ENCODE peak calls at places on chromosomes 5 and 9, in seven cellular contexts. G is lung, O is HCT116, C is WERI-Rb-1, D is AG04450, Q is dorsolateral prefrontal cortex, V is breast epithelium. Y is an unnamed sample.

GRCh38 chr9:93258818-93259489 is 75.0 kb downstream of the WNK2 start:
- DNase-seq in G (no peak), O (no peak), C (no peak), D (no peak), Q (peak; percentile 5), V (peak; percentile 17), Y (no peak)

GRCh38 chr5:159406571-159406970 is 76.3 kb upstream of the IL12B start:
- DNase-seq in G (no peak), O (no peak), C (no peak), D (no peak), Q (no peak), V (no peak), Y (no peak)

GRCh38 chr5:59648038-59648831 is 245.3 kb downstream of the PDE4D start:
- DNase-seq in G (no peak), O (no peak), C (no peak), D (no peak), Q (no peak), V (no peak), Y (no peak)

GRCh38 chr5:4630031-4630430 is 510.1 kb upstream of the ADAMTS16 start:
- DNase-seq in G (peak; percentile 44), O (no peak), C (no peak), D (no peak), Q (no peak), V (no peak), Y (no peak)

GRCh38 chr5:23820764-23821471 is 313.5 kb downstream of the PRDM9 start:
- DNase-seq in G (no peak), O (no peak), C (peak; percentile 24), D (no peak), Q (no peak), V (no peak), Y (no peak)

GRCh38 chr9:82789155-82789824 is 273.7 kb downstream of the RASEF start:
- DNase-seq in G (no peak), O (no peak), C (peak; percentile 52), D (no peak), Q (no peak), V (no peak), Y (no peak)

GRCh38 chr5:8500426-8500825 is 631.5 kb downstream of the MTRR start:
- DNase-seq in G (no peak), O (no peak), C (no peak), D (no peak), Q (no peak), V (no peak), Y (no peak)

GRCh38 chr5:140240987-140241706 is 61.8 kb downstream of the PFDN1 start:
- DNase-seq in G (peak; percentile 78), O (peak; percentile 69), C (peak; percentile 42), D (peak; percentile 71), Q (peak; percentile 97), V (peak; percentile 71), Y (peak; percentile 73)

GRCh38 chr5:36152324-36153298 is 700 bp downstream of the SKP2 start:
- DNase-seq in G (no peak), O (no peak), C (no peak), D (no peak), Q (no peak), V (no peak), Y (no peak)

GRCh38 chr5:90264930-90265857 is 144.4 kb downstream of the CETN3 start:
- DNase-seq in G (peak; percentile 53), O (peak; percentile 58), C (peak; percentile 63), D (peak; percentile 33), Q (peak; percentile 84), V (no peak), Y (no peak)

GRCh38 chr5:56715996-56716395 is 99.4 kb upstream of the MAP3K1 start:
- DNase-seq in G (no peak), O (no peak), C (no peak), D (no peak), Q (no peak), V (no peak), Y (no peak)

GRCh38 chr9:25472085-25472607 is 206.1 kb downstream of the TUSC1 start:
- DNase-seq in G (no peak), O (no peak), C (no peak), D (no peak), Q (no peak), V (no peak), Y (no peak)

GRCh38 chr9:4375424-4376195 is 75.7 kb upstream of the GLIS3 start:
- DNase-seq in G (no peak), O (peak; percentile 26), C (no peak), D (peak; percentile 27), Q (no peak), V (no peak), Y (no peak)

GRCh38 chr5:77437194-77437593 is 54.9 kb downstream of the WDR41 start:
- DNase-seq in G (no peak), O (peak; percentile 1), C (peak; percentile 26), D (no peak), Q (no peak), V (no peak), Y (no peak)

GRCh38 chr5:77443670-77444069 is 48.4 kb downstream of the WDR41 start:
- DNase-seq in G (no peak), O (no peak), C (no peak), D (no peak), Q (no peak), V (no peak), Y (no peak)

GRCh38 chr5:77438057-77438456 is 54.1 kb downstream of the WDR41 start:
- DNase-seq in G (no peak), O (no peak), C (no peak), D (no peak), Q (no peak), V (no peak), Y (no peak)
- H3K27ac ChIP-seq in G (no peak overlapping the region), O (no peak overlapping the region), C (no peak overlapping the region), D (no peak overlapping the region), Q (peak overlapping the region; percentile 53), V (no peak overlapping the region), Y (no peak overlapping the region)

GRCh38 chr5:160470437-160471341 is 49.0 kb downstream of the PTTG1 start:
- DNase-seq in G (no peak), O (no peak), C (no peak), D (no peak), Q (no peak), V (no peak), Y (no peak)
- H3K4me3 ChIP-seq in G (no peak overlapping the region), O (no peak overlapping the region), C (no peak overlapping the region), D (no peak overlapping the region), Q (no peak overlapping the region), V (no peak overlapping the region), Y (no peak overlapping the region)

GRCh38 chr9:136670571-136671253 is 8.0 kb downstream of the EGFL7 start:
- DNase-seq in G (no peak), O (no peak), C (no peak), D (no peak), Q (no peak), V (no peak), Y (no peak)

GRCh38 chr9:136673088-136673969 is 10.6 kb downstream of the EGFL7 start:
- DNase-seq in G (no peak), O (no peak), C (no peak), D (no peak), Q (no peak), V (no peak), Y (no peak)

GRCh38 chr9:136672431-136673087 is 9.8 kb downstream of the EGFL7 start:
- DNase-seq in G (no peak), O (no peak), C (no peak), D (no peak), Q (no peak), V (no peak), Y (no peak)

GRCh38 chr9:136671254-136671614 is 8.5 kb downstream of the EGFL7 start:
- DNase-seq in G (no peak), O (no peak), C (peak; percentile 47), D (no peak), Q (no peak), V (no peak), Y (no peak)

GRCh38 chr9:136671646-136672430 is 9.1 kb downstream of the EGFL7 start:
- DNase-seq in G (no peak), O (no peak), C (peak; percentile 62), D (no peak), Q (no peak), V (no peak), Y (no peak)
- TF ChIP-seq CTCF in G (no peak), O (peak; percentile 87), C (peak; percentile 88), D (peak; percentile 77), Q (peak; percentile 26), V (peak; percentile 36), Y (peak; percentile 72)

GRCh38 chr9:130936285-130937117 is 2.5 kb downstream of the FIBCD1 start:
- DNase-seq in G (no peak), O (no peak), C (no peak), D (no peak), Q (peak; percentile 25), V (no peak), Y (no peak)
- H3K27ac ChIP-seq in G (peak overlapping the region; percentile 57), O (peak overlapping the region; percentile 43), C (no peak overlapping the region), D (peak overlapping the region; percentile 32), Q (no peak overlapping the region), V (no peak overlapping the region), Y (no peak overlapping the region)

GRCh38 chr5:135027318-135027698 is 6.7 kb downstream of the PITX1 start:
- DNase-seq in G (no peak), O (no peak), C (no peak), D (no peak), Q (no peak), V (no peak), Y (no peak)

GRCh38 chr5:135025730-135026644 is 8.0 kb downstream of the PITX1 start:
- DNase-seq in G (no peak), O (no peak), C (no peak), D (no peak), Q (no peak), V (no peak), Y (no peak)

GRCh38 chr5:135024956-135025729 is 8.9 kb downstream of the PITX1 start:
- DNase-seq in G (no peak), O (peak; percentile 55), C (no peak), D (no peak), Q (no peak), V (no peak), Y (no peak)

GRCh38 chr5:135027699-135028615 is 6.1 kb downstream of the PITX1 start:
- DNase-seq in G (no peak), O (no peak), C (no peak), D (no peak), Q (no peak), V (no peak), Y (no peak)

DNA sequence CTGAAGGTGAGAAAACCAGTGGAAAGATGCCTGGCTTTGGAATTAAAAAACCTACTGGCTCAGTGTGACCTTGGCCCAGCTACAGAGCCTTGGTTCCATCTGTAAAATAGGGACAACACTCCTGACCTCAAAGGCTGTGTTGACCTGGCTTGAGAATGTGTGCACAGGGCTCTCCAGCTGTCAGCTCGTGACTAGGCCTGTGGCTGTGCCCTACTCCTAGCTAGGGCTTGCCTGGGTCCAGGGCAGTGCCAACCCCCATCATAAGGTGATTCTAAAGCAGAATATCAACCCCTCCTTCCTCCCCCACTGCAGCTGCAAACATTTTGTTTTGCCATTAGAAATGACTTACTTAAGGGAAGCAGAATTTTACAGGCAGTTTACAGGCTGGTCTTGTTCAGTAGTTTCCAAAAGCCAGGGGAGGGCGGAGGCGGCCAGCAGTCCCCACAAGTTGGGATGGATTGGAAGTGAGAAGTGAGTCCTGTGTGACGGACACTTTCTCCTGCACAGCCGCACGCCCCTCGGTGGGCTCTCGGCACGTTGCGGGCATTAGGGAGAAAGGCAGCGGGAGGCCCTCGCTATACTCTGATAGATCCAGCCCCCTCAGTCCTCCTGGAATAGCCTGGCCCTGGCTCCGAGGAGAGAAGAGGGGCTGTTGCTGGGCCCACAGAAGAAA is 7.2 kb downstream of the PITX1 start:
- DNase-seq in G (no peak), O (no peak), C (no peak), D (no peak), Q (no peak), V (no peak), Y (no peak)
- H3K4me3 ChIP-seq in G (no peak overlapping the region), O (no peak overlapping the region), C (no peak overlapping the region), D (no peak overlapping the region), Q (no peak overlapping the region), V (no peak overlapping the region), Y (no peak overlapping the region)